ENCODE peak calls at places on chromosomes 4 and X, in five cellular contexts. F is glutamatergic neuron, Y is neuronal stem cell, A is anterior cingulate cortex, L is T-helper 2 cell. P is an unnamed sample.

GRCh38 chr4:81814909-81815539 is 343.3 kb upstream of the RASGEF1B start:
- DNase-seq in F (no peak), Y (no peak), A (no peak), L (no peak), P (no peak)

GRCh38 chr4:106746451-106746850 is 289.7 kb downstream of the DKK2 start:
- DNase-seq in F (no peak), Y (no peak), A (no peak), L (no peak), P (no peak)

GRCh38 chrX:40009890-40010289 is 87.9 kb downstream of the BCOR start:
- DNase-seq in F (no peak), Y (no peak), A (no peak), L (no peak), P (no peak)

GRCh38 chr4:82050806-82051205 is 323.0 kb downstream of the HNRNPD start:
- DNase-seq in F (no peak), Y (no peak), A (no peak), L (no peak), P (no peak)

GRCh38 chr4:31059753-31060522 is 339.8 kb downstream of the PCDH7 start:
- DNase-seq in F (no peak), Y (no peak), A (no peak), L (no peak), P (no peak)

GRCh38 chr4:75980576-75980975 is 10.2 kb downstream of the SDAD1 start:
- DNase-seq in F (no peak), Y (no peak), A (no peak), L (no peak), P (no peak)

GRCh38 chr4:15690020-15690809 is 8.6 kb downstream of the FAM200B start:
- DNase-seq in F (no peak), Y (peak; percentile 42), A (no peak), L (no peak), P (no peak)

GRCh38 chrX:74535211-74535621 is 79.2 kb downstream of the RLIM start:
- DNase-seq in F (no peak), Y (no peak), A (peak; percentile 28), L (no peak), P (no peak)

GRCh38 chr4:98682719-98683118 is 24.3 kb upstream of the TSPAN5 start:
- DNase-seq in F (no peak), Y (no peak), A (no peak), L (no peak), P (no peak)

GRCh38 chrX:331145-331771 is 12.7 kb upstream of the GTPBP6 start:
- DNase-seq in F (peak; percentile 74), Y (no peak), A (no peak), L (no peak), P (no peak)

GRCh38 chr4:48907706-48908477 is 1.3 kb upstream of the OCIAD2 start:
- DNase-seq in F (no peak), Y (no peak), A (no peak), L (no peak), P (no peak)

GRCh38 chrX:133649659-133650058 is 234.4 kb upstream of the GPC4 start:
- DNase-seq in F (no peak), Y (peak; percentile 75), A (no peak), L (no peak), P (no peak)

GRCh38 chr4:112775801-112776200 is 138.9 kb downstream of the LARP7 start:
- DNase-seq in F (no peak), Y (no peak), A (no peak), L (no peak), P (no peak)

GRCh38 chr4:2834001-2834921 is 9.4 kb upstream of the ADD1 start:
- DNase-seq in F (peak; percentile 19), Y (no peak), A (no peak), L (no peak), P (no peak)

GRCh38 chrX:49186125-49187027 is at the start of gene PRICKLE3:
- DNase-seq in F (peak; percentile 63), Y (no peak), A (peak; percentile 51), L (peak; percentile 45), P (peak; percentile 64)

GRCh38 chr4:82362565-82362964 is 11.2 kb downstream of the HNRNPD start:
- DNase-seq in F (no peak), Y (no peak), A (no peak), L (no peak), P (no peak)

GRCh38 chrX:97628326-97628725 is 744.6 kb downstream of the RPA4 start:
- DNase-seq in F (no peak), Y (no peak), A (no peak), L (no peak), P (no peak)

GRCh38 chr4:110623710-110624015 is 786 bp upstream of the PITX2 start:
- DNase-seq in F (no peak), Y (no peak), A (no peak), L (no peak), P (no peak)

GRCh38 chrX:69145714-69146113 is 19.5 kb downstream of the PJA1 start:
- DNase-seq in F (no peak), Y (no peak), A (no peak), L (no peak), P (no peak)

GRCh38 chrX:134374910-134375309 is 85.1 kb upstream of the HPRT1 start:
- DNase-seq in F (no peak), Y (no peak), A (no peak), L (no peak), P (no peak)

GRCh38 chr4:3388461-3389185 is 53.1 kb upstream of the HGFAC start:
- DNase-seq in F (no peak), Y (no peak), A (no peak), L (no peak), P (no peak)

GRCh38 chr4:52715255-52715897 is 35.8 kb downstream of the ERVMER34-1 start:
- DNase-seq in F (no peak), Y (no peak), A (no peak), L (no peak), P (no peak)

GRCh38 chrX:30261012-30261411 is 14.1 kb downstream of the MAGEB1 start:
- DNase-seq in F (no peak), Y (no peak), A (no peak), L (no peak), P (no peak)

GRCh38 chrX:16765618-16766017 is 20.6 kb upstream of the TXLNG start:
- DNase-seq in F (no peak), Y (no peak), A (no peak), L (no peak), P (no peak)

GRCh38 chr4:77827343-77827742 is 8.2 kb upstream of the CNOT6L start:
- DNase-seq in F (no peak), Y (no peak), A (no peak), L (no peak), P (no peak)

GRCh38 chr4:99815597-99816011 is 1.0 kb upstream of the DAPP1 start:
- DNase-seq in F (no peak), Y (no peak), A (no peak), L (no peak), P (no peak)

GRCh38 chrX:46251755-46252154 is 293.5 kb downstream of the ZNF674 start:
- DNase-seq in F (no peak), Y (no peak), A (no peak), L (no peak), P (no peak)

GRCh38 chrX:135213200-135213844 is 38.5 kb upstream of the ETDA start:
- DNase-seq in F (no peak), Y (no peak), A (no peak), L (peak; percentile 8), P (no peak)

GRCh38 chr4:74189331-74190043 is 31.6 kb downstream of the MTHFD2L start:
- DNase-seq in F (no peak), Y (peak; percentile 32), A (no peak), L (no peak), P (no peak)

GRCh38 chr4:110020139-110020538 is 107.5 kb downstream of the EGF start:
- DNase-seq in F (no peak), Y (peak; percentile 24), A (no peak), L (no peak), P (no peak)

GRCh38 chrX:70257599-70258288 is 2.3 kb downstream of the P2RY4 start:
- DNase-seq in F (no peak), Y (no peak), A (no peak), L (no peak), P (no peak)

GRCh38 chrX:71679575-71680207 is 12.3 kb downstream of the LOC101059915 start:
- DNase-seq in F (no peak), Y (no peak), A (no peak), L (no peak), P (no peak)

GRCh38 chrX:96770315-96770714 is 85.7 kb downstream of the DIAPH2 start:
- DNase-seq in F (no peak), Y (no peak), A (no peak), L (no peak), P (no peak)

GRCh38 chr4:89101256-89102161 is 9.8 kb upstream of the TIGD2 start:
- DNase-seq in F (no peak), Y (no peak), A (no peak), L (no peak), P (no peak)

GRCh38 chr4:45120163-45120562 is 393.8 kb upstream of the GNPDA2 start:
- DNase-seq in F (no peak), Y (no peak), A (no peak), L (no peak), P (no peak)

GRCh38 chr4:40438384-40439026 is 103.4 kb downstream of the CHRNA9 start:
- DNase-seq in F (no peak), Y (no peak), A (no peak), L (no peak), P (no peak)

P was measured in effector CD8-positive, alpha-beta T cell.